ENCODE peak calls at places on chromosome 2, in six cellular contexts. I, D, B, O, S and P are unnamed samples.

GRCh38 chr2:240931319-240931949 is 25.3 kb downstream of the CROCC2 start:
- DNase-seq in I (no peak), D (no peak), B (no peak), O (no peak), S (no peak), P (peak; percentile 43)

GRCh38 chr2:71614976-71615768 is 161.8 kb downstream of the DYSF start:
- DNase-seq in I (peak; percentile 27), D (no peak), B (peak; percentile 85), O (no peak), S (no peak), P (peak; percentile 92)

GRCh38 chr2:37085731-37086147 is 1.4 kb downstream of the GPATCH11 start:
- DNase-seq in I (peak; percentile 67), D (no peak), B (peak; percentile 2), O (no peak), S (no peak), P (no peak)

GRCh38 chr2:218396688-218397501 is 2.8 kb upstream of the CTDSP1 start:
- DNase-seq in I (peak; percentile 70), D (peak; percentile 43), B (peak; percentile 51), O (peak; percentile 50), S (peak; percentile 57), P (peak; percentile 87)

GRCh38 chr2:231512222-231512621 is 18.0 kb downstream of the NMUR1 start:
- DNase-seq in I (no peak), D (no peak), B (no peak), O (no peak), S (no peak), P (peak; percentile 54)

GRCh38 chr2:222610746-222611145 is 45.1 kb downstream of the FARSB start:
- DNase-seq in I (no peak), D (no peak), B (no peak), O (no peak), S (no peak), P (no peak)

GRCh38 chr2:70247364-70248144 is 874 bp downstream of the TIA1 start:
- DNase-seq in I (no peak), D (no peak), B (no peak), O (no peak), S (no peak), P (no peak)

GRCh38 chr2:58032751-58033055 is 13.9 kb upstream of the VRK2 start:
- DNase-seq in I (no peak), D (no peak), B (no peak), O (no peak), S (no peak), P (no peak)

GRCh38 chr2:237673130-237673921 is 45.9 kb downstream of the LRRFIP1 start:
- DNase-seq in I (no peak), D (peak; percentile 79), B (peak; percentile 26), O (peak; percentile 74), S (peak; percentile 69), P (peak; percentile 76)